ENCODE peak calls at places on chromosome 2, in nine cellular contexts. Z is keratinocyte, L is stomach, U is astrocyte, T is PC-9, E is AG10803, S is cardiac fibroblast, M is epithelial cell of esophagus, J is astrocyte of the spinal cord. W is an unnamed sample.

GRCh38 chr2:10252651-10253050 is 50.1 kb upstream of the HPCAL1 start:
- DNase-seq in Z (no peak), L (no peak), U (no peak), T (no peak), E (no peak), S (no peak), M (no peak), J (no peak), W (no peak)

GRCh38 chr2:121405233-121405632 is 120.2 kb upstream of the TFCP2L1 start:
- DNase-seq in Z (no peak), L (no peak), U (no peak), T (no peak), E (no peak), S (no peak), M (no peak), J (no peak), W (no peak)

GRCh38 chr2:65350714-65351113 is 81.7 kb downstream of the SPRED2 start:
- DNase-seq in Z (no peak), L (no peak), U (no peak), T (no peak), E (no peak), S (no peak), M (no peak), J (no peak), W (no peak)

GRCh38 chr2:178512491-178512890 is 32.2 kb downstream of the PLEKHA3 start:
- DNase-seq in Z (no peak), L (no peak), U (peak; percentile 64), T (no peak), E (peak; percentile 32), S (no peak), M (peak; percentile 54), J (peak; percentile 69), W (no peak)

GRCh38 chr2:172947461-172947860 is 128.2 kb upstream of the MAP3K20 start:
- DNase-seq in Z (no peak), L (no peak), U (peak; percentile 48), T (no peak), E (no peak), S (no peak), M (no peak), J (peak; percentile 25), W (no peak)

GRCh38 chr2:134466141-134466540 is 212.3 kb downstream of the MGAT5 start:
- DNase-seq in Z (peak; percentile 23), L (peak; percentile 46), U (peak; percentile 6), T (peak; percentile 45), E (no peak), S (peak; percentile 10), M (peak; percentile 66), J (no peak), W (no peak)

GRCh38 chr2:208466133-208466919 is 59.7 kb downstream of the PTH2R start:
- DNase-seq in Z (no peak), L (no peak), U (no peak), T (peak; percentile 23), E (peak; percentile 1), S (peak; percentile 39), M (peak; percentile 65), J (peak; percentile 17), W (peak; percentile 10)

GRCh38 chr2:222819722-222820333 is 41.0 kb upstream of the ACSL3 start:
- DNase-seq in Z (no peak), L (no peak), U (peak; percentile 71), T (no peak), E (peak; percentile 51), S (peak; percentile 62), M (peak; percentile 54), J (peak; percentile 37), W (peak; percentile 59)

GRCh38 chr2:2570360-2570759 is 239.3 kb upstream of the MYT1L start:
- DNase-seq in Z (no peak), L (no peak), U (no peak), T (no peak), E (no peak), S (no peak), M (no peak), J (no peak), W (no peak)

GRCh38 chr2:235766206-235766794 is 272.5 kb downstream of the AGAP1 start:
- DNase-seq in Z (peak; percentile 23), L (peak; percentile 65), U (peak; percentile 56), T (peak; percentile 81), E (peak; percentile 78), S (peak; percentile 87), M (peak; percentile 70), J (peak; percentile 84), W (peak; percentile 36)

GRCh38 chr2:42569116-42569711 is 782 bp downstream of the MTA3 start:
- DNase-seq in Z (no peak), L (peak; percentile 38), U (peak; percentile 18), T (no peak), E (peak; percentile 32), S (peak; percentile 52), M (no peak), J (peak; percentile 33), W (peak; percentile 13)

GRCh38 chr2:99975386-99975785 is 167.0 kb downstream of the AFF3 start:
- DNase-seq in Z (no peak), L (no peak), U (peak; percentile 80), T (no peak), E (peak; percentile 31), S (no peak), M (peak; percentile 53), J (peak; percentile 75), W (peak; percentile 14)

GRCh38 chr2:184463102-184463865 is 135.0 kb upstream of the ZNF804A start:
- DNase-seq in Z (no peak), L (no peak), U (no peak), T (no peak), E (no peak), S (no peak), M (no peak), J (no peak), W (no peak)

GRCh38 chr2:134782107-134782506 is 56.3 kb upstream of the ACMSD start:
- DNase-seq in Z (no peak), L (no peak), U (no peak), T (no peak), E (no peak), S (no peak), M (no peak), J (no peak), W (no peak)

GRCh38 chr2:26681656-26682055 is 10.9 kb upstream of the KCNK3 start:
- DNase-seq in Z (no peak), L (no peak), U (no peak), T (no peak), E (no peak), S (no peak), M (no peak), J (no peak), W (no peak)

GRCh38 chr2:45342-46130 is 769 bp downstream of the FAM110C start:
- DNase-seq in Z (no peak), L (no peak), U (no peak), T (peak; percentile 21), E (no peak), S (no peak), M (peak; percentile 30), J (no peak), W (no peak)

GRCh38 chr2:44748-45341 is 1.5 kb downstream of the FAM110C start:
- DNase-seq in Z (no peak), L (peak; percentile 66), U (no peak), T (peak; percentile 60), E (no peak), S (no peak), M (peak; percentile 36), J (no peak), W (no peak)

GRCh38 chr2:46131-46470 is 204 bp downstream of the FAM110C start:
- DNase-seq in Z (no peak), L (no peak), U (no peak), T (no peak), E (no peak), S (no peak), M (no peak), J (no peak), W (no peak)

GRCh38 chr2:46471-47345 is at the start of gene FAM110C:
- DNase-seq in Z (no peak), L (peak; percentile 88), U (peak; percentile 4), T (peak; percentile 93), E (no peak), S (peak; percentile 46), M (peak; percentile 73), J (peak; percentile 5), W (peak; percentile 62)

GRCh38 chr2:47346-48218 is 1.3 kb upstream of the FAM110C start:
- DNase-seq in Z (no peak), L (no peak), U (no peak), T (no peak), E (no peak), S (no peak), M (peak; percentile 13), J (no peak), W (no peak)
- H3K4me3 ChIP-seq in Z (peak overlapping the region; percentile 70), L (peak overlapping the region; percentile 56), U (no peak overlapping the region), T (peak overlapping the region; percentile 80), E (no peak overlapping the region), S (no peak overlapping the region), M (peak overlapping the region; percentile 64), J (no peak overlapping the region), W (peak overlapping the region; percentile 63)

GRCh38 chr2:151030663-151031230 is 230.9 kb downstream of the RBM43 start:
- DNase-seq in Z (no peak), L (no peak), U (no peak), T (no peak), E (no peak), S (no peak), M (no peak), J (no peak), W (no peak)
- TF ChIP-seq CTCF in Z (peak; percentile 17), L (no peak), U (no peak), T (peak; percentile 39), E (peak; percentile 14), S (peak; percentile 27), M (peak; percentile 3), J (peak; percentile 18), W (peak; percentile 21)

DNA sequence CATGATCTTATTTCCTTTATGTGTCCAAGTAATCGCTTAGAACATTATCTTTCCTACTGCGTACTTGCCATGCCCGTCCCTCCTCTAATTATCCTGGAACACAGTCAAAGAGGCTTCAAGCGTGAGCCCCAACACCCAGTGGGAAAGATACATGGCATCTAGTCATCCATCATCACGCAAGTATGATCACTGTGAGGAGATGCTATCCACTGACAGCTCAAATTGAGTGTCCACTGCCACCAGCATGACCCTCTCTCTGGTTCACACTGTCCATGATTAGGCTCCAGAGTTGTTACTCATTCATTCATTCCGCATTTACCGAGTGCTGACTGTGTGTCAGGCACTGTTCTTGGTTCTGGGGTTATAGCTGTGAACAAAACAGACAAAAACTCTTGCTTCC is 124.6 kb downstream of the COPS8 start:
- DNase-seq in Z (no peak), L (no peak), U (no peak), T (no peak), E (no peak), S (no peak), M (no peak), J (no peak), W (no peak)
- H3K4me3 ChIP-seq in Z (no peak overlapping the region), L (no peak overlapping the region), U (no peak overlapping the region), T (no peak overlapping the region), E (no peak overlapping the region), S (no peak overlapping the region), M (no peak overlapping the region), J (no peak overlapping the region), W (no peak overlapping the region)

DNA sequence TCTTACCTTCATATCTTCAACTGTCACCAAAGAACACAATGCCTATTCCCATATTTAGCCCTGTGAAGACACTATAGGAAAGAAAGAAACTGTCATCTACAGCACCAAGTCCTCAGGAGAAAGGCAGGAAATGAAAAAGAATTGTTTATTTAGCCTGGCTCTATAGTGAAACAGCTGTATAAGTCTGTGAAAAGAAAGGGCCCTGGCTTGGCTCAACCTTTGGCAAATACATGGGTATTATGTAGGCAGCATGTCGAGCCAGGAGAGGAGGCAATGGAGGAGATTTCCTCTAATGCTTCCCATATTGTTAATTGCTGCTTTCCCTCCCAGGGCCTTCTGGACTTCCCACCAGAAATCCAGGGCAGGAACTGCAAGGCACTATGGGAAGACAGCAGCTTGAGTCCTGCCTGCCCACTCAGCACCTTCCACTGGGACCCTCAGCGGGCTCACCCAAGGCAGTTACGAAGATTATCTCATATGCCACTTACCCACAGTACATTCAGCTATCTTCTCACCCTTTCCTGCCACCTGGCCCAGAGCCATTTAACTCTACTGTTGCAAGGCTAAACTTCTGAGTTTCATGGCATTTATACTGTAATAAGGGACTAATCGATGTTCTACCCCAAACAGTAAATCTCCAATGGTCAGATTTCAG is 30.1 kb downstream of the SLC8A1 start:
- DNase-seq in Z (no peak), L (no peak), U (no peak), T (no peak), E (no peak), S (peak; percentile 32), M (no peak), J (no peak), W (no peak)
- TF ChIP-seq CTCF in Z (no peak), L (no peak), U (no peak), T (no peak), E (no peak), S (no peak), M (no peak), J (no peak), W (no peak)